ENCODE peak calls at places on chromosomes 16 and 17, in four cellular contexts. Q is epithelial cell of esophagus, G is PC-3, K is neural crest cell. E is an unnamed sample.

GRCh38 chr16:87207509-87207908 is 109.7 kb downstream of the C16orf95 start:
- DNase-seq in Q (peak), G (no peak), K (no peak), E (no peak)

GRCh38 chr17:9247401-9247938 is 226.2 kb downstream of the NTN1 start:
- DNase-seq in Q (no peak), G (no peak), K (no peak), E (no peak)

GRCh38 chr17:82004485-82005455 is 17.9 kb downstream of the CENPX start:
- DNase-seq in Q (no peak), G (no peak), K (no peak), E (no peak)

GRCh38 chr16:8512941-8513624 is 77.2 kb downstream of the TMEM114 start:
- DNase-seq in Q (no peak), G (no peak), K (no peak), E (no peak)

GRCh38 chr17:5042152-5043022 is 7.2 kb upstream of the SLC52A1 start:
- DNase-seq in Q (no peak), G (no peak), K (no peak), E (peak)

GRCh38 chr16:18945233-18945632 is 19.0 kb upstream of the SMG1 start:
- DNase-seq in Q (no peak), G (no peak), K (no peak), E (no peak)

GRCh38 chr16:11254913-11255736 is 879 bp downstream of the SOCS1 start:
- DNase-seq in Q (peak), G (peak), K (peak), E (peak)

GRCh38 chr16:3268294-3268693 is 11.9 kb upstream of the MEFV start:
- DNase-seq in Q (no peak), G (no peak), K (no peak), E (no peak)

GRCh38 chr17:51640108-51640622 is 379.8 kb downstream of the UTP18 start:
- DNase-seq in Q (peak), G (peak), K (no peak), E (no peak)
- TF ChIP-seq CTCF in Q (peak), G (peak), K (peak), E (peak)

GRCh38 chr17:21161498-21162393 is 35.0 kb downstream of the DHRS7B start:
- DNase-seq in Q (no peak), G (no peak), K (no peak), E (no peak)

GRCh38 chr17:21162394-21162775 is 35.6 kb downstream of the DHRS7B start:
- DNase-seq in Q (no peak), G (no peak), K (no peak), E (no peak)

GRCh38 chr17:21164226-21165019 is 37.7 kb downstream of the DHRS7B start:
- DNase-seq in Q (no peak), G (no peak), K (no peak), E (no peak)

GRCh38 chr17:21160401-21160800 is 33.6 kb downstream of the DHRS7B start:
- DNase-seq in Q (no peak), G (no peak), K (no peak), E (no peak)

DNA sequence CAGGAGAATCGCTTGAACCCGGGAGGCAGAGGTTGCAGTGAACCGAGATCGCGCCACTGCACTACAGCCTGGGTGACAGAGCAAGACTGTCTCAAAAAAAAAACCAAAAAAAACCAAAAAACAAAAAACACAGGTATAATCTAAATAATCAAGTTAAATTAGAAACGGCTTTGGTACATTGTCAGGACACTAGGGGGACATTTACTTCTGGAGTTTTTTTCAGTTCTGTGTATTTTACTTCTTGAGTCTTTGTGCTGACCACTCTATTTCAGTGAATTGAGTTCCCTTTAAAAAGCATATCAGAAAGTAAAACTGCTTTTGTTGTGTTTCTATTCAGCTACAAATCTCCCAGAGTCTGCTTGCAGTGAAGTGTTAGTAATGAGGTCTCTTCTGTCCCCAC is 36.3 kb downstream of the DHRS7B start:
- DNase-seq in Q (no peak), G (no peak), K (no peak), E (no peak)
- TF ChIP-seq CTCF in Q (no peak), G (no peak), K (peak), E (no peak)

DNA sequence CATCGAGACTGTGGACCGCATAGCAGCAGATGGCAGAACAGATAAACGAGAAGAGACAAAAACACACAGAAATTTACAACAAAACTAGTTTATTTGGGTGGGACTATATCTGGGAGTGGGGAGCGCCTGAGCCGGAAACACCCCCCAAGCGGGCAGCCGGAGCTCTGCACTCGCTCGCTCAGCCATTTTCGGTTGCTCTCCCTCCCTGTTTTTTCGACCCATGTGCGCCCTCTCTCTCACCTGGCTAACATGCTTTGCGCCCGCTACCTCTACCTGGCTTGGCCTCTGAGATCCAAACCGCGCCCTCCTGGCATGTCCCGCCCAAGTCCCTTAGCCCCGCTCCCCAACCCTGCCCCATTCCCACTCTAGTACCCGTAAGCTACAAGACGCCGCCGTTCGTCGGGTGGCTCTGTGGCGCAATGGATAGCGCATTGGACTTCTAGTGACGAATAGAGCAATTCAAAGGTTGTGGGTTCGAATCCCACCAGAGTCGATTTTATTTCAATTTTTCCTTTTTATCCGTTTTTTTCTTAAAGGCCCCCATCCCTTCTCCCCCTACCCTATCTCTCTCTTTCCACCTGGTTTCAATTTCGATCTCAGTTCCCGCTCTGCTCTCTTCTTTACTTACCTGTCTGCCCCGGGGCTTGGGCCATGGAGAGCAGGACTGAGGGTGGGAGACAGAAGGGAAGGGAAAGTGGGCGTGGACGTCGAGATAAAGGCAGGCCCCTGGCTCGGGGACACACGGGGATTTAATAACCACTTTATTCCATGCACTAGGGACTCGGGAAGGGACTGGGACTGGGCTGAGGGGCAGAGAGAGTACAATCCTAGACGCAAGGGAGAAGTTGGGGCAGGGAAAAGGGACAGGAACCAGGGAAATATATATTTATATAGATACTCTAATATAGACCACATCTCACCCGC is 2.5 kb upstream of the ALOXE3 start:
- DNase-seq in Q (peak), G (peak), K (peak), E (peak)
- TF ChIP-seq CTCF in Q (peak), G (no peak), K (peak), E (peak)

DNA sequence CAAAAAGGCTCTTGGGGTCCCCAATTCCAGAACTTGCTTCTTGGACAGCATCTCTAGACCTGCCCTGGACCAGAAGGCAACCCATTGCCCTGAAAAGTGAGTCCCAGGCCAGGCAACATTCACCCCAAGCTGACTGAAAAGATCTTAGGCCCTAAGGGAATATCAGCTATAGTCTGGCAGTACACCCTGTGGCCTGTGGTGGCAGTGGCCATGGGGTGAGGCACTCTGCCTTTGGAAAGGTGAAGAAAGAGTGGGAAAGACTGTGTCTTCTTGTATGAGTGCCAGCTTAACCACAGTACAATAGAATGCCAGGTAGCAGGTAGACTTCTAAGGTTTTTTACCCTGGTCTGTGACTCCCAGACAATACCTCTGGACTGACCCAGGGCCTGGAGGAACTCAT is 564.5 kb downstream of the CDH8 start:
- DNase-seq in Q (no peak), G (no peak), K (no peak), E (no peak)
- TF ChIP-seq CTCF in Q (no peak), G (no peak), K (no peak), E (no peak)

E was measured in CD4-positive, alpha-beta T cell.